ENCODE peak calls at places on chromosome 19, in seven cellular contexts. V is stimulated activated CD8-positive, alpha-beta memory T cell treated with anti-CD3 and anti-CD28 coated beads, Interleukin-15, amount 100 ng/mL, for 24 hours; W is NB4; Y is substantia nigra; I is ELR; C is activated CD4-positive, alpha-beta T cell treated with anti-CD3 and anti-CD28 coated beads, Interleukin-2, amount 50 U/mL, for 4 hours; L is adipocyte. Q is an unnamed sample.

GRCh38 chr19:50358483-50359431 is 6.7 kb downstream of the NAPSA start:
- DNase-seq in Y (peak), C (peak), W (no peak), L (peak), V (peak), I (no peak), Q (no peak)

GRCh38 chr19:6250909-6251308 is 28.9 kb downstream of the MLLT1 start:
- DNase-seq in L (no peak), W (no peak), V (no peak), I (no peak), Y (no peak), C (no peak), Q (no peak)

GRCh38 chr19:39701291-39701690 is 3.0 kb upstream of the LGALS14 start:
- DNase-seq in W (no peak), I (no peak), Y (no peak), C (no peak), V (no peak), L (no peak), Q (no peak)

GRCh38 chr19:9362905-9363304 is at the start of gene ZNF177:
- DNase-seq in V (no peak), I (no peak), C (no peak), L (no peak), Y (peak), W (peak), Q (peak)

GRCh38 chr19:33546656-33547055 is 25.1 kb upstream of the PEPD start:
- DNase-seq in L (no peak), C (no peak), I (no peak), V (no peak), Y (no peak), W (no peak), Q (no peak)

GRCh38 chr19:30228113-30228725 is 144.0 kb upstream of the ZNF536 start:
- DNase-seq in L (no peak), W (no peak), Y (peak), V (no peak), I (no peak), C (no peak), Q (no peak)

GRCh38 chr19:6761053-6761676 is 6.1 kb downstream of the SH2D3A start:
- DNase-seq in C (no peak), I (peak), L (no peak), Y (no peak), V (no peak), W (peak), Q (peak)

GRCh38 chr19:46173886-46174475 is 25.9 kb downstream of the IGFL2 start:
- DNase-seq in Y (no peak), I (no peak), W (peak), V (no peak), C (no peak), L (no peak), Q (no peak)

GRCh38 chr19:45166723-45167252 is 6.0 kb upstream of the NKPD1 start:
- DNase-seq in I (no peak), W (no peak), L (no peak), V (no peak), C (no peak), Y (no peak), Q (no peak)

GRCh38 chr19:49691243-49692101 is 556 bp downstream of the CPT1C start:
- DNase-seq in Y (peak), L (peak), V (no peak), I (peak), W (peak), C (no peak), Q (peak)

GRCh38 chr19:7986321-7987083 is 18.9 kb downstream of the ELAVL1 start:
- DNase-seq in V (no peak), W (no peak), Y (no peak), I (peak), C (no peak), L (peak), Q (no peak)

GRCh38 chr19:13001502-13002388 is 6.5 kb downstream of the NFIX start:
- DNase-seq in V (no peak), C (no peak), W (no peak), I (no peak), Y (peak), L (no peak), Q (no peak)

GRCh38 chr19:29672319-29672932 is 7.2 kb downstream of the PLEKHF1 start:
- DNase-seq in I (no peak), W (no peak), C (no peak), Y (no peak), L (no peak), V (no peak), Q (no peak)

GRCh38 chr19:49664171-49665070 is 1.2 kb downstream of the IRF3 start:
- DNase-seq in W (peak), Y (peak), V (peak), I (peak), L (peak), C (peak), Q (peak)

GRCh38 chr19:32010071-32010470 is 335.3 kb upstream of the ZNF507 start:
- DNase-seq in C (no peak), L (no peak), I (no peak), W (no peak), Y (no peak), V (no peak), Q (no peak)

GRCh38 chr19:3366761-3367571 is 583 bp downstream of the NFIC start:
- DNase-seq in W (peak), L (peak), V (no peak), Y (peak), I (peak), C (no peak), Q (no peak)

GRCh38 chr19:2164020-2164988 is 571 bp downstream of the DOT1L start:
- DNase-seq in W (no peak), L (peak), I (peak), C (no peak), Y (no peak), V (no peak), Q (no peak)

GRCh38 chr19:30630289-30631034 is 258.3 kb downstream of the ZNF536 start:
- DNase-seq in Y (no peak), C (no peak), W (no peak), L (no peak), I (no peak), V (no peak), Q (no peak)

GRCh38 chr19:40365613-40366401 is 17.3 kb downstream of the PLD3 start:
- DNase-seq in Y (peak), C (peak), V (peak), I (peak), W (peak), L (peak), Q (peak)

GRCh38 chr19:17556995-17557394 is 1.5 kb downstream of the COLGALT1 start:
- DNase-seq in W (no peak), L (no peak), I (no peak), C (no peak), Y (no peak), V (no peak), Q (no peak)

GRCh38 chr19:49340069-49340864 is 5.1 kb downstream of the CD37 start:
- DNase-seq in L (peak), C (no peak), V (no peak), W (peak), Y (no peak), I (no peak), Q (no peak)

GRCh38 chr19:510606-511100 is 3.4 kb downstream of the TPGS1 start:
- DNase-seq in L (peak), Y (peak), C (peak), V (peak), I (peak), W (peak), Q (peak)

GRCh38 chr19:30066781-30067759 is 125.0 kb downstream of the URI1 start:
- DNase-seq in L (no peak), C (no peak), W (peak), V (no peak), I (no peak), Y (no peak), Q (no peak)

GRCh38 chr19:29260477-29261317 is 47.7 kb upstream of the UQCRFS1 start:
- DNase-seq in W (peak), I (peak), Y (no peak), C (no peak), L (peak), V (no peak), Q (peak)

GRCh38 chr19:46186101-46186716 is 38.2 kb downstream of the IGFL2 start:
- DNase-seq in V (no peak), W (no peak), L (no peak), I (no peak), C (no peak), Y (no peak), Q (no peak)

GRCh38 chr19:30590596-30591229 is 218.5 kb downstream of the ZNF536 start:
- DNase-seq in I (no peak), W (no peak), V (no peak), C (no peak), Y (peak), L (no peak), Q (no peak)

GRCh38 chr19:33630880-33631627 is 9.3 kb downstream of the CHST8 start:
- DNase-seq in L (no peak), W (no peak), Y (no peak), I (no peak), C (no peak), V (no peak), Q (no peak)

GRCh38 chr19:53010494-53010893 is 3.2 kb upstream of the ERVV-1 start:
- DNase-seq in I (no peak), V (no peak), L (no peak), Y (no peak), W (no peak), C (no peak), Q (no peak)

GRCh38 chr19:44848036-44848804 is 2.1 kb downstream of the NECTIN2 start:
- DNase-seq in C (no peak), V (no peak), I (peak), L (peak), W (no peak), Y (peak), Q (no peak)